ENCODE peak calls at places on chromosome 1, in nine cellular contexts. E is left lung; R is fibroblast of lung; N is lower lobe of right lung; Z is PC-3; M is left ventricle myocardium inferior; K is upper lobe of right lung; F is HepG2; T is CD8-positive, alpha-beta T cell. B is an unnamed sample.

GRCh38 chr1:21861602-21862429 is 49.8 kb downstream of the LDLRAD2 start:
- DNase-seq in E (no peak), R (peak; percentile 60), N (no peak), Z (peak; percentile 64), M (no peak), K (no peak), F (peak; percentile 65), T (no peak), B (no peak)

GRCh38 chr1:214702561-214702960 is 99.6 kb downstream of the CENPF start:
- DNase-seq in E (no peak), R (no peak), N (no peak), Z (no peak), M (no peak), K (no peak), F (no peak), T (no peak), B (no peak)

GRCh38 chr1:224387302-224387912 is 30.7 kb downstream of the CNIH4 start:
- DNase-seq in E (no peak), R (no peak), N (no peak), Z (no peak), M (no peak), K (no peak), F (no peak), T (no peak), B (no peak)

GRCh38 chr1:44405804-44406743 is 1.0 kb downstream of the RNF220 start:
- DNase-seq in E (peak; percentile 86), R (peak; percentile 23), N (peak; percentile 54), Z (peak; percentile 44), M (no peak), K (no peak), F (peak; percentile 10), T (no peak), B (peak; percentile 10)

GRCh38 chr1:18530567-18531502 is 50.1 kb downstream of the KLHDC7A start:
- DNase-seq in E (no peak), R (no peak), N (no peak), Z (peak; percentile 32), M (no peak), K (peak; percentile 23), F (peak; percentile 21), T (no peak), B (peak; percentile 39)

GRCh38 chr1:85047472-85048295 is 616 bp downstream of the MCOLN3 start:
- DNase-seq in E (peak; percentile 79), R (no peak), N (peak; percentile 48), Z (no peak), M (peak; percentile 16), K (peak; percentile 75), F (no peak), T (no peak), B (no peak)

GRCh38 chr1:113146242-113147072 is 73.5 kb downstream of the LRIG2 start:
- DNase-seq in E (no peak), R (no peak), N (no peak), Z (no peak), M (no peak), K (no peak), F (peak; percentile 87), T (no peak), B (peak; percentile 5)

GRCh38 chr1:200483491-200484143 is 73.8 kb upstream of the ZNF281 start:
- DNase-seq in E (no peak), R (peak; percentile 94), N (no peak), Z (peak; percentile 100), M (no peak), K (no peak), F (peak; percentile 77), T (no peak), B (peak; percentile 45)

GRCh38 chr1:31216016-31216415 is 23.7 kb downstream of the NKAIN1 start:
- DNase-seq in E (no peak), R (peak; percentile 11), N (no peak), Z (no peak), M (peak; percentile 72), K (no peak), F (no peak), T (no peak), B (no peak)

GRCh38 chr1:235131961-235132360 is 3.3 kb upstream of the TOMM20 start:
- DNase-seq in E (no peak), R (no peak), N (no peak), Z (no peak), M (no peak), K (no peak), F (no peak), T (no peak), B (no peak)

GRCh38 chr1:11559211-11559970 is 80.4 kb downstream of the DISP3 start:
- DNase-seq in E (no peak), R (no peak), N (no peak), Z (no peak), M (no peak), K (no peak), F (no peak), T (no peak), B (no peak)

GRCh38 chr1:200974711-200975110 is 48.8 kb downstream of the KIF21B start:
- DNase-seq in E (no peak), R (no peak), N (peak; percentile 36), Z (no peak), M (no peak), K (no peak), F (no peak), T (no peak), B (no peak)

GRCh38 chr1:93723101-93723500 is 41.5 kb upstream of the BCAR3 start:
- DNase-seq in E (no peak), R (no peak), N (no peak), Z (peak; percentile 49), M (peak; percentile 54), K (no peak), F (no peak), T (no peak), B (no peak)

DNA sequence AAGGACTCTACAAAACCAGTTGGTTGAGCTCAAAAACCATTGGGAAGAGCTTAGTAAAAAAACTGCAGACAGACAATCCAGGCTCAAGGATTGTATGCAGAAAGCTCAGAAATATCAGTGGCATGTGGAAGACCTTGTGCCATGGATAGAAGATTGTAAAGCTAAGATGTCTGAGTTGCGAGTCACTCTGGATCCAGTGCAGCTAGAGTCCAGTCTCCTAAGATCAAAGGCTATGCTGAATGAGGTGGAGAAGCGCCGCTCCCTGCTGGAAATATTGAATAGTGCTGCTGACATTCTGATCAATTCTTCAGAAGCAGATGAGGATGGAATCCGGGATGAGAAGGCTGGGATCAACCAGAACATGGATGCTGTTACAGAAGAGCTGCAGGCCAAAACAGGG is 104.0 kb upstream of the BMP8A start:
- DNase-seq in E (no peak), R (peak; percentile 80), N (no peak), Z (peak; percentile 85), M (no peak), K (no peak), F (peak; percentile 84), T (no peak), B (peak; percentile 71)
- TF ChIP-seq CTCF in E (no peak), R (peak; percentile 38), N (no peak), Z (peak; percentile 67), M (no peak), K (no peak), F (peak; percentile 64), T (no peak), B (peak; percentile 44)

GRCh38 chr1:63877816-63878215 is 104.0 kb downstream of the ROR1 start:
- DNase-seq in E (no peak), R (peak; percentile 69), N (no peak), Z (peak; percentile 94), M (no peak), K (peak; percentile 64), F (no peak), T (no peak), B (no peak)
- H3K4me1 ChIP-seq in E (peaks cover 3% of the 10 kb centered on the region), R (peaks cover 28% of the 10 kb centered on the region), N (peaks cover 7% of the 10 kb centered on the region), Z (peaks cover 65% of the 10 kb centered on the region), M (peaks cover 56% of the 10 kb centered on the region), K (no peaks in the 10 kb centered on the region), F (no peaks in the 10 kb centered on the region), T (no peaks in the 10 kb centered on the region), B (peaks cover 10% of the 10 kb centered on the region)

GRCh38 chr1:156862602-156863599 is 2.2 kb downstream of the NTRK1 start:
- DNase-seq in E (no peak), R (no peak), N (no peak), Z (no peak), M (no peak), K (no peak), F (no peak), T (no peak), B (no peak)
- TF ChIP-seq CTCF in E (no peak), R (no peak), N (no peak), Z (no peak), M (no peak), K (no peak), F (no peak), T (no peak), B (no peak)

GRCh38 chr1:64046243-64046642 is 157.2 kb upstream of the UBE2U start:
- DNase-seq in E (no peak), R (no peak), N (no peak), Z (no peak), M (no peak), K (no peak), F (no peak), T (no peak), B (no peak)
- H3K4me1 ChIP-seq in E (no peaks in the 10 kb centered on the region), R (peaks cover 4% of the 10 kb centered on the region), N (peaks cover 12% of the 10 kb centered on the region), Z (peaks cover 34% of the 10 kb centered on the region), M (peaks cover 48% of the 10 kb centered on the region), K (peaks cover 10% of the 10 kb centered on the region), F (no peaks in the 10 kb centered on the region), T (no peaks in the 10 kb centered on the region), B (peaks cover 12% of the 10 kb centered on the region)

GRCh38 chr1:12599657-12600056 is 18.4 kb downstream of the DHRS3 start:
- DNase-seq in E (no peak), R (no peak), N (no peak), Z (no peak), M (no peak), K (no peak), F (no peak), T (no peak), B (no peak)
- TF ChIP-seq CTCF in E (no peak), R (no peak), N (no peak), Z (no peak), M (no peak), K (no peak), F (no peak), T (no peak), B (no peak)

GRCh38 chr1:89889336-89889640 is 68.5 kb downstream of the LRRC8D start:
- DNase-seq in E (no peak), R (no peak), N (no peak), Z (peak; percentile 85), M (no peak), K (no peak), F (no peak), T (no peak), B (no peak)
- H3K4me1 ChIP-seq in E (peaks cover 14% of the 10 kb centered on the region), R (peaks cover 17% of the 10 kb centered on the region), N (no peaks in the 10 kb centered on the region), Z (peaks cover 63% of the 10 kb centered on the region), M (peaks cover 17% of the 10 kb centered on the region), K (no peaks in the 10 kb centered on the region), F (peaks cover 23% of the 10 kb centered on the region), T (no peaks in the 10 kb centered on the region), B (peaks cover 33% of the 10 kb centered on the region)

B was measured in Caco-2.